ENCODE peak calls at places on chromosome 12, in five cellular contexts. V is GM20000, Y is HFFc6, O is transverse colon, X is lower lobe of right lung. S is an unnamed sample.

GRCh38 chr12:2118481-2119255 is 65.9 kb downstream of the CACNA1C start:
- DNase-seq in V (no peak), Y (no peak), X (no peak), O (no peak), S (no peak)

GRCh38 chr12:2384533-2385328 is 331.9 kb downstream of the CACNA1C start:
- DNase-seq in O (no peak), Y (peak), V (no peak), X (no peak), S (no peak)

GRCh38 chr12:97552410-97553050 is 89.9 kb downstream of the RMST start:
- DNase-seq in O (no peak), V (no peak), Y (no peak), X (no peak), S (peak)

GRCh38 chr12:870378-870777 is 79.1 kb downstream of the RAD52 start:
- DNase-seq in V (no peak), O (no peak), X (no peak), Y (no peak), S (no peak)

GRCh38 chr12:1913377-1914115 is 4.9 kb downstream of the CACNA2D4 start:
- DNase-seq in O (no peak), X (peak), Y (no peak), V (no peak), S (no peak)

GRCh38 chr12:112175361-112176155 is 50.2 kb downstream of the TRAFD1 start:
- DNase-seq in X (no peak), O (no peak), V (no peak), Y (no peak), S (no peak)

GRCh38 chr12:89932950-89933349 is 224.3 kb upstream of the ATP2B1 start:
- DNase-seq in X (no peak), Y (no peak), V (no peak), O (no peak), S (no peak)

GRCh38 chr12:93518725-93519124 is 51.4 kb downstream of the MRPL42 start:
- DNase-seq in O (no peak), X (no peak), Y (peak), V (no peak), S (peak)

GRCh38 chr12:49331360-49332222 is 5.4 kb downstream of the C1QL4 start:
- DNase-seq in O (peak), V (peak), Y (peak), X (peak), S (peak)

GRCh38 chr12:96776908-96777307 is 130.1 kb upstream of the NEDD1 start:
- DNase-seq in V (no peak), Y (no peak), X (no peak), O (no peak), S (no peak)

GRCh38 chr12:57112492-57113294 is 1.5 kb upstream of the STAT6 start:
- DNase-seq in O (no peak), Y (no peak), X (no peak), V (no peak), S (no peak)

GRCh38 chr12:13570005-13570694 is 373.6 kb downstream of the EMP1 start:
- DNase-seq in V (no peak), O (no peak), X (no peak), Y (no peak), S (peak)

GRCh38 chr12:112794721-112795486 is 3.4 kb downstream of the RPH3A start:
- DNase-seq in Y (no peak), V (no peak), O (no peak), X (no peak), S (no peak)

GRCh38 chr12:70427611-70428010 is 61.5 kb downstream of the KCNMB4 start:
- DNase-seq in Y (peak), X (no peak), V (no peak), O (no peak), S (peak)

GRCh38 chr12:83093426-83093825 is 406.7 kb downstream of the TMTC2 start:
- DNase-seq in X (no peak), Y (no peak), V (no peak), O (no peak), S (no peak)

GRCh38 chr12:1793426-1794210 is 26.7 kb upstream of the LRTM2 start:
- DNase-seq in V (peak), O (no peak), Y (no peak), X (peak), S (no peak)

GRCh38 chr12:11958216-11959091 is 112.3 kb upstream of the BCL2L14 start:
- DNase-seq in X (no peak), O (no peak), Y (peak), V (peak), S (peak)

GRCh38 chr12:34402899-34403705 is 380.8 kb downstream of the ALG10 start:
- DNase-seq in O (peak), V (peak), Y (no peak), X (peak), S (no peak)

GRCh38 chr12:55296469-55296868 is at the start of gene OR6C6:
- DNase-seq in O (no peak), X (no peak), Y (no peak), V (no peak), S (no peak)

GRCh38 chr12:126160912-126161311 is 1095.7 kb downstream of the AACS start:
- DNase-seq in O (no peak), Y (no peak), V (no peak), X (no peak), S (no peak)

GRCh38 chr12:4951601-4952000 is 41.9 kb downstream of the KCNA1 start:
- DNase-seq in V (no peak), X (no peak), O (no peak), Y (no peak), S (no peak)

GRCh38 chr12:4943938-4944284 is 34.2 kb downstream of the KCNA1 start:
- DNase-seq in X (no peak), Y (no peak), V (no peak), O (no peak), S (no peak)

GRCh38 chr12:4943067-4943937 is 33.6 kb downstream of the KCNA1 start:
- DNase-seq in O (no peak), Y (no peak), X (no peak), V (peak), S (no peak)

DNA sequence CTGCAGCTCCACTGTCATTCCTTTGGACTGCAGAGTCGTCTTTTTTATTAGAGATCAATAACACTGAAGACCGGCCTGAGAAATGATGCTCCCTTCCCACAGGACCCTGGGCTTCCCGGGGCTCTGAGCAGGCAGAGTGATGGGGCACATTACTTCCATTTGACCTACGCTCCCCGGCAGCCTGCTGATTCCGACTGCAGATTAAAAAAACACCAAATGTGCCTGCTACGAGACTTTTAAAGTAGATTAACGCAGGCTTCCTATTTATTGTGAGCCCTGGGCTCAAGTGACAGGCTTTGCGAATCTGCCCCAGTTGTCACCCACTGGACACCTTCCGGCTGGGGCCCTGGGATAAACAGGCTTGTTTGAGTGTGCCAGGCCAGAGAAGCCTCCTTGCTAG is 37.6 kb downstream of the KCNA1 start:
- DNase-seq in Y (no peak), V (no peak), X (no peak), O (no peak), S (no peak)
- TF ChIP-seq CTCF in Y (no peak), V (no peak), X (no peak), O (no peak), S (no peak)

DNA sequence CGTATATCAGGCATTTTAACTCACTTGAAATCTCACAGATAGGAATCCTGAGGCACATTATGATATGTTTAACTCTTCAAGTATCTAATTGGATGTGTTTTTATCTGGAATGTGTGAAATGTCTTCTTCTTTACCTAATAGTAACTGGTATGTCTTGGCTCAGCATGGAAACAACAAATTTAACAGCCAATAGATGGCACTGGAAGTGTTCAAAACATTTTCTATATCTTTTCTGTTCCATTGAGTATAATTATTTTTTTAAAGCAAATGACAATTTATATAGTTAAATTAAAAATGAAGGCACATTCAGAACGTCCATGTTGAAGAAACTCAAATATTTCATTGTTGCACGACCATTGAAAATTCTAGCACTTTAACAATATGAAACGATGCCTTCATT is 164.6 kb upstream of the SLC16A7 start:
- DNase-seq in Y (peak), V (no peak), X (no peak), O (no peak), S (peak)
- TF ChIP-seq CTCF in Y (peak), V (no peak), X (no peak), O (no peak), S (peak)

DNA sequence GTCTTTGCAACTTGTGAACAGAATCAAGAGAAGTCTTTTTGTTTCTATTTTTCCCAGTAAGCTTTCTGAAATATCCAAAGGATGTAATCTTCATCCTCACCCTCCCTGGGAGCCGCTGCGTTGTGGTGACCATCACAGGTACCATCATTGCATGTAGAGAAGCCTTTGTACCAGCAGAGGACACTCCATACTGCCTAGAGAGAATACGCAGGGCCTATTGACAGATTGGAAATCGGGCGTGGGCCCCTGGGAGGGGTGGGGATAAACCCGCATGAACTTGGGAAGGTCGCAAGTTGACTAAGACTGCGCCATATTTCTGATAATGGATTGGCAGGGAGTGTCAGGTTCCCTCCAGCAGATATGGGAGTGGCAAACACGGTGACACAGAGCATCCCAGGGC is 12.7 kb downstream of the KRT1 start:
- DNase-seq in Y (no peak), O (no peak), X (no peak), V (no peak), S (no peak)
- TF ChIP-seq CTCF in Y (peak), O (no peak), X (no peak), V (no peak), S (no peak)

GRCh38 chr12:67415473-67415872 is 146.3 kb downstream of the CAND1 start:
- DNase-seq in X (no peak), Y (peak), V (peak), O (no peak), S (peak)
- TF ChIP-seq CTCF in X (peak), Y (peak), V (no peak), O (no peak), S (no peak)

GRCh38 chr12:9049520-9050133 is 60.3 kb downstream of the KLRG1 start:
- DNase-seq in O (no peak), V (no peak), Y (peak), X (no peak), S (peak)
- TF ChIP-seq CTCF in O (peak), V (peak), Y (peak), X (peak), S (peak)

GRCh38 chr12:120438495-120439198 is 734 bp downstream of the COX6A1 start:
- DNase-seq in O (no peak), Y (no peak), X (no peak), V (no peak), S (peak)
- TF ChIP-seq CTCF in O (no peak), Y (no peak), X (no peak), V (no peak), S (no peak)

GRCh38 chr12:107223816-107224215 is 130.5 kb upstream of the CRY1 start:
- DNase-seq in X (no peak), O (no peak), Y (no peak), V (no peak), S (no peak)
- TF ChIP-seq CTCF in X (no peak), O (no peak), Y (no peak), V (no peak), S (no peak)

DNA sequence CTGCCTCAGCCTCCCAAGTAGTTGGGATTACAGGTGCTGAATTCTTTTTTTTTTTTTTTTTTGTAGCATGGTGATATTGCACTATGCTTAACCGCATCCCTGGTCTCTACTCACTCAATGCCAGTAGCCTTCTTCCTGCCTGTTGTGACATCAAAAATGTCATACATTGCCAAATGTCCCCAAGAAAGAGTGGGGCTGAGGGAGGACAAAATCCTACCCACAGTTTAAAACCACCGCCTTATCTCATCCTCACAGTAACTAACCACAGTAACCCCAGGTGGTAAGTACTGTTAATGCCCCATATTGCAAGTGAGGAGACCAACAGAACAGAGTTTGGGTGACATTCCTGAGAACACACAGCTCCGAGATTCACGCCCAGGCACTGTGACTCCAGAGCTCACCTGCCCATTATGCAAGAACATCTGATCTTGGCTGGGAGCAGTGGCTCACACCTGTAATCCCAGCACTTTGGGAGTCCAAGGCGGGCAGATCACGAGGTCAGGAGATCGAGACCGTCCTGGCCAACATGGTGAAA is 19.6 kb downstream of the MORN3 start:
- DNase-seq in X (no peak), V (no peak), O (no peak), Y (no peak), S (no peak)
- TF ChIP-seq CTCF in X (no peak), V (no peak), O (no peak), Y (no peak), S (no peak)

DNA sequence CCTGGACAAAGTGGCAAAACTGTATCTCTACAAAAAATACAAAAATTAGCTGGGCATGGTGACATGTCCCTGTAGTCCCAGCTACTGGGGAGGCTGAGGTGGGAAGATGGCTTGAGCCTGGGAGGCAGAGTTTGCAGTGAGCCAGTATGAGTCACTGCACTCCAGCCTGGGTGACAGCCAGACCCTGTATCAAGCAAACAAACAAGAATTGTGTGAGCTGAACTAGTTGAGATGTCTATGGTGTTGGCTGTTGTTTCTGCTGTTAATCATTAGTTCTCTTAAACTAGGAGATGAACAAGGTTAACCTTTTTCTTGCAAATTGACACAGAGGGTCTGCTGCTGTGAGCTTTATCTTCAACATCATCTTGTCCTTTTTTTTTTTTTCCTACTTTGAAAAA is 23.6 kb downstream of the RASSF3 start:
- DNase-seq in O (peak), V (no peak), Y (peak), X (peak), S (peak)
- TF ChIP-seq CTCF in O (no peak), V (no peak), Y (no peak), X (no peak), S (no peak)